ENCODE peak calls at places on chromosomes 3 and 15, in four cellular contexts. One of them, this sample, is unnamed.

GRCh38 chr15:83973816-83974215 is 261.8 kb upstream of the GOLGA6L4 start:
- DNase-seq in K562: peak; percentile 32
- DNase-seq in HepG2: peak; percentile 2
- DNase-seq in H1: no peak
- DNase-seq in this sample: peak; percentile 12

GRCh38 chr3:110149763-110150162 is 812.4 kb upstream of the DPPA4 start:
- DNase-seq in K562: no peak
- DNase-seq in HepG2: no peak
- DNase-seq in H1: no peak
- DNase-seq in this sample: no peak

GRCh38 chr3:178003756-178004155 is 532.5 kb upstream of the KCNMB2 start:
- DNase-seq in K562: no peak
- DNase-seq in HepG2: no peak
- DNase-seq in H1: no peak
- DNase-seq in this sample: no peak

GRCh38 chr15:69636516-69636915 is 183.9 kb downstream of the RPLP1 start:
- DNase-seq in K562: no peak
- DNase-seq in HepG2: no peak
- DNase-seq in H1: no peak
- DNase-seq in this sample: no peak

GRCh38 chr3:152197451-152197850 is 71.3 kb upstream of the MBNL1 start:
- DNase-seq in K562: no peak
- DNase-seq in HepG2: no peak
- DNase-seq in H1: no peak
- DNase-seq in this sample: no peak

GRCh38 chr3:109702252-109702651 is 364.9 kb upstream of the DPPA4 start:
- DNase-seq in K562: no peak
- DNase-seq in HepG2: no peak
- DNase-seq in H1: no peak
- DNase-seq in this sample: no peak

GRCh38 chr3:158313344-158313927 is 203.5 kb downstream of the RSRC1 start:
- DNase-seq in K562: peak; percentile 9
- DNase-seq in HepG2: peak; percentile 31
- DNase-seq in H1: no peak
- DNase-seq in this sample: peak; percentile 60

GRCh38 chr3:152097770-152098169 is 171.0 kb upstream of the MBNL1 start:
- DNase-seq in K562: no peak
- DNase-seq in HepG2: no peak
- DNase-seq in H1: no peak
- DNase-seq in this sample: no peak

GRCh38 chr15:68620721-68621528 is 42.1 kb downstream of the CORO2B start:
- DNase-seq in K562: no peak
- DNase-seq in HepG2: no peak
- DNase-seq in H1: no peak
- DNase-seq in this sample: no peak

GRCh38 chr3:18558526-18558925 is 133.4 kb upstream of the SATB1 start:
- DNase-seq in K562: no peak
- DNase-seq in HepG2: no peak
- DNase-seq in H1: no peak
- DNase-seq in this sample: no peak

GRCh38 chr15:90981681-90982080 is 12.7 kb downstream of the PRC1 start:
- DNase-seq in K562: no peak
- DNase-seq in HepG2: no peak
- DNase-seq in H1: no peak
- DNase-seq in this sample: no peak

GRCh38 chr3:129034650-129035049 is 25.9 kb upstream of the GP9 start:
- DNase-seq in K562: peak; percentile 34
- DNase-seq in HepG2: no peak
- DNase-seq in H1: no peak
- DNase-seq in this sample: peak; percentile 28

GRCh38 chr3:112499328-112499727 is at the start of gene BTLA:
- DNase-seq in K562: no peak
- DNase-seq in HepG2: no peak
- DNase-seq in H1: no peak
- DNase-seq in this sample: no peak

DNA sequence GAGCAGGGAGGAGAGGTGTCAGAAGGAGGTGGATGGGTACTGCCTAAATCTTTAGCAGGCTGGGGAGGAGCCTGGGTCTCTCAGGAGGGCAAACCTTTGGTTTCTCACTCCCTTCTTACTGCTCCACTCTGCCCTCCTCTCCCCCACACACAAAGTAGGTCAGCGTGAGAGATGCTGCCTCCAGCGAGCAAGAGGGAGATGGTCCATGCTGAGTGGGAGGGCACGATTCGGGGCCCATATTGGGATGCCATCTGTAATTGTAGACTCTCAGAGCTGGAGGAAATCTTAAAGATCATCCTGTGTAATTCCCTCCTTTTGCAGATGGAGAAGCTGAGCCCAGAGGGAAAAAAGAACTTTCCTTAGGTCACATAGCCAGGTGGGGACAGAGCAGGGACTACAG is 34.2 kb upstream of the SYN2 start:
- DNase-seq in K562: no peak
- DNase-seq in HepG2: no peak
- DNase-seq in H1: no peak
- DNase-seq in this sample: no peak
- TF ChIP-seq USF2 in K562: no peak
- TF ChIP-seq USF2 in HepG2: no peak
- TF ChIP-seq USF2 in H1: no peak
- TF ChIP-seq USF2 in this sample: no peak

GRCh38 chr15:67042490-67043181 is 22.8 kb upstream of the SMAD3 start:
- DNase-seq in K562: no peak
- DNase-seq in HepG2: no peak
- DNase-seq in H1: no peak
- DNase-seq in this sample: no peak

GRCh38 chr15:67040277-67040676 is 25.1 kb upstream of the SMAD3 start:
- DNase-seq in K562: no peak
- DNase-seq in HepG2: no peak
- DNase-seq in H1: no peak
- DNase-seq in this sample: no peak

GRCh38 chr15:67047149-67047661 is 18.2 kb upstream of the SMAD3 start:
- DNase-seq in K562: no peak
- DNase-seq in HepG2: no peak
- DNase-seq in H1: no peak
- DNase-seq in this sample: no peak

GRCh38 chr15:67048281-67049279 is 16.8 kb upstream of the SMAD3 start:
- DNase-seq in K562: no peak
- DNase-seq in HepG2: peak; percentile 97
- DNase-seq in H1: no peak
- DNase-seq in this sample: peak; percentile 98

GRCh38 chr15:67043939-67044771 is 21.2 kb upstream of the SMAD3 start:
- DNase-seq in K562: no peak
- DNase-seq in HepG2: peak; percentile 84
- DNase-seq in H1: no peak
- DNase-seq in this sample: no peak
- TF ChIP-seq RNF2 in K562: no peak
- TF ChIP-seq RNF2 in HepG2: no peak
- TF ChIP-seq RNF2 in H1: no peak
- TF ChIP-seq RNF2 in this sample: no peak

GRCh38 chr15:86398986-86399677 is 319.5 kb downstream of the AGBL1 start:
- DNase-seq in K562: no peak
- DNase-seq in HepG2: no peak
- DNase-seq in H1: no peak
- DNase-seq in this sample: no peak
- TF ChIP-seq USF2 in K562: no peak
- TF ChIP-seq USF2 in HepG2: no peak
- TF ChIP-seq USF2 in H1: no peak
- TF ChIP-seq USF2 in this sample: no peak

DNA sequence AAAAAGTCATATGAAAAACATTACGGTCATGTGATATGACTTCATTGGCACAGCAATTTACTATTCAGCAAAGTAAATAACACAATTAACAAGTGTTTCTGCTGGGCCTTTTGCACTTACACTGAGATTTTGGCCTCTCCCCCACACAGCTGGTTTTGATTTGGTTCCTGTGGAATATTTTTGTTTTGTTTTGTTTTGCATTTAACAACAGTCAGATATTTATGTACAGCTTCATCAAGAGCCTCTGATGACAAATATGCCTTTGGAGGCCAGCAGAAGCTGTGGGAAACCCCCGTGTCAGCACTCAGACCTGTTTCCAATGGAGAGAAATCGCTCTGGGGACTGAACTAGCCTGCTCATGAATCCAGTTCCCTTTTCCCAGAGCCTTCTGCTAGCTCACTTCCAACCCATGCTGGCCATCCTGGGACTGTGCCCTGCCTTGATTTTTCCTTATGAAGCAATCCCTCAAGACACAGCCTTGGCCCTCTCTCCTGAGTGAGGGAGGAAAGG is 161.9 kb downstream of the ATG7 start:
- DNase-seq in K562: no peak
- DNase-seq in HepG2: no peak
- DNase-seq in H1: no peak
- DNase-seq in this sample: no peak
- TF ChIP-seq RNF2 in K562: no peak
- TF ChIP-seq RNF2 in HepG2: no peak
- TF ChIP-seq RNF2 in H1: no peak
- TF ChIP-seq RNF2 in this sample: no peak

GRCh38 chr3:4823986-4824947 is 155.0 kb upstream of the BHLHE40 start:
- DNase-seq in K562: no peak
- DNase-seq in HepG2: no peak
- DNase-seq in H1: no peak
- DNase-seq in this sample: peak; percentile 48

GRCh38 chr3:4825572-4826236 is 153.5 kb upstream of the BHLHE40 start:
- DNase-seq in K562: peak; percentile 68
- DNase-seq in HepG2: peak; percentile 17
- DNase-seq in H1: no peak
- DNase-seq in this sample: peak; percentile 87

GRCh38 chr3:4826237-4827100 is 152.8 kb upstream of the BHLHE40 start:
- DNase-seq in K562: no peak
- DNase-seq in HepG2: no peak
- DNase-seq in H1: no peak
- DNase-seq in this sample: peak; percentile 21

GRCh38 chr3:4823385-4823784 is 155.9 kb upstream of the BHLHE40 start:
- DNase-seq in K562: no peak
- DNase-seq in HepG2: no peak
- DNase-seq in H1: no peak
- DNase-seq in this sample: no peak

DNA sequence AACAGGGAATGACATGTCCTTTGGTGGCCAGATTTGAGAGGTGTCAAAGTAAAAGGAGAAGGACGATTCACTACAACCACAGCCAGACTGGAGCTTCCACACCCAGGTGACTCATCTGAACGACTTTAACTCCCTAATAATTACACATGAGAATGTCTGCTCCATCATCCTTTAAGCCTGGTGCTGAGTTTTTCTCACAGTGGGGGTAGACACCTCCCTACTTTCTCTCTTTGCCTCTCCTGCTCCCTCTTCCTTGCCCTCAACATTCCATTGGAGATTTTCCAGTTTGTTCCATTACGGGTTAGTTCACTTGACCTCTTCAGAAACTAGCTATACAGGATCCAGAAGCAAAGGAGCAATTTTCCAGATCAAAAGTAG is 154.3 kb upstream of the BHLHE40 start:
- DNase-seq in K562: peak; percentile 63
- DNase-seq in HepG2: peak; percentile 3
- DNase-seq in H1: no peak
- DNase-seq in this sample: peak; percentile 81
- TF ChIP-seq USF2 in K562: no peak
- TF ChIP-seq USF2 in HepG2: no peak
- TF ChIP-seq USF2 in H1: no peak
- TF ChIP-seq USF2 in this sample: no peak